ENCODE peak calls at places on chromosome 22, in nine cellular contexts. T is brain microvascular endothelial cell; D is left colon; H is amniotic stem cell; J is GM03348; P is stimulated activated CD8-positive, alpha-beta memory T cell treated with anti-CD3 and anti-CD28 coated beads, Interleukin-15, amount 100 ng/mL, for 1 hour; R is activated T-cell treated with anti-CD3 and anti-CD28 coated beads, Interleukin-2, amount 50 U/mL, for 24 hours; F is A673; Q is HEK293T. Z is an unnamed sample.

GRCh38 chr22:40345271-40345670 is 1.0 kb upstream of the ADSL start:
- DNase-seq in T (no peak), D (peak), H (no peak), J (no peak), P (no peak), R (peak), F (peak), Q (no peak), Z (no peak)

GRCh38 chr22:38292694-38293093 is 19.9 kb upstream of the TMEM184B start:
- DNase-seq in T (peak), D (no peak), H (no peak), J (no peak), P (no peak), R (no peak), F (no peak), Q (no peak), Z (no peak)

GRCh38 chr22:30304495-30305244 is 15.4 kb upstream of the CASTOR1 start:
- DNase-seq in T (no peak), D (peak), H (no peak), J (peak), P (no peak), R (no peak), F (no peak), Q (no peak), Z (no peak)

GRCh38 chr22:19986011-19986409 is 30.6 kb downstream of the ARVCF start:
- DNase-seq in T (no peak), D (no peak), H (no peak), J (no peak), P (no peak), R (no peak), F (no peak), Q (no peak), Z (no peak)

GRCh38 chr22:49095366-49095765 is 732.3 kb downstream of the BRD1 start:
- DNase-seq in T (no peak), D (no peak), H (no peak), J (no peak), P (no peak), R (no peak), F (no peak), Q (no peak), Z (no peak)

GRCh38 chr22:30265851-30266444 is 703 bp downstream of the OSM start:
- DNase-seq in T (no peak), D (peak), H (no peak), J (no peak), P (peak), R (peak), F (no peak), Q (no peak), Z (no peak)

GRCh38 chr22:43298062-43298801 is 44.9 kb downstream of the SCUBE1 start:
- DNase-seq in T (no peak), D (no peak), H (no peak), J (no peak), P (no peak), R (no peak), F (no peak), Q (no peak), Z (no peak)

GRCh38 chr22:45298934-45299505 is 10.7 kb upstream of the FAM118A start:
- DNase-seq in T (no peak), D (no peak), H (no peak), J (no peak), P (no peak), R (no peak), F (no peak), Q (no peak), Z (no peak)

GRCh38 chr22:39174498-39175120 is 22.1 kb upstream of the CBX7 start:
- DNase-seq in T (peak), D (peak), H (peak), J (peak), P (peak), R (peak), F (peak), Q (peak), Z (peak)

GRCh38 chr22:27718186-27719032 is 83.1 kb downstream of the MN1 start:
- DNase-seq in T (peak), D (peak), H (peak), J (peak), P (no peak), R (no peak), F (peak), Q (peak), Z (peak)

GRCh38 chr22:37623075-37624016 is 14.7 kb downstream of the GGA1 start:
- DNase-seq in T (no peak), D (peak), H (no peak), J (peak), P (peak), R (peak), F (peak), Q (peak), Z (peak)

GRCh38 chr22:28917747-28918543 is 34.6 kb downstream of the ZNRF3 start:
- DNase-seq in T (no peak), D (peak), H (no peak), J (no peak), P (no peak), R (no peak), F (peak), Q (no peak), Z (no peak)

GRCh38 chr22:40289991-40290459 is 56.3 kb upstream of the ADSL start:
- DNase-seq in T (peak), D (no peak), H (no peak), J (no peak), P (peak), R (peak), F (no peak), Q (no peak), Z (no peak)

GRCh38 chr22:37533995-37534394 is 14.8 kb upstream of the CARD10 start:
- DNase-seq in T (peak), D (no peak), H (no peak), J (peak), P (no peak), R (no peak), F (no peak), Q (no peak), Z (no peak)

GRCh38 chr22:33680632-33681031 is 239.6 kb downstream of the LARGE1 start:
- DNase-seq in T (no peak), D (no peak), H (no peak), J (no peak), P (no peak), R (no peak), F (no peak), Q (no peak), Z (no peak)

GRCh38 chr22:27642104-27642800 is 159.3 kb downstream of the MN1 start:
- DNase-seq in T (no peak), D (no peak), H (no peak), J (no peak), P (no peak), R (no peak), F (no peak), Q (no peak), Z (no peak)

GRCh38 chr22:17281026-17281809 is 62.0 kb upstream of the ADA2 start:
- DNase-seq in T (no peak), D (peak), H (no peak), J (no peak), P (no peak), R (no peak), F (no peak), Q (no peak), Z (no peak)

GRCh38 chr22:38309614-38310517 is 7.4 kb downstream of the CSNK1E start:
- DNase-seq in T (no peak), D (no peak), H (no peak), J (no peak), P (no peak), R (no peak), F (no peak), Q (no peak), Z (no peak)

GRCh38 chr22:28988455-28988854 is 73.2 kb downstream of the C22orf31 start:
- DNase-seq in T (no peak), D (no peak), H (no peak), J (no peak), P (no peak), R (no peak), F (no peak), Q (no peak), Z (no peak)

GRCh38 chr22:42863349-42863911 is 6.4 kb upstream of the ARFGAP3 start:
- DNase-seq in T (peak), D (no peak), H (no peak), J (peak), P (no peak), R (peak), F (peak), Q (no peak), Z (no peak)

GRCh38 chr22:25139062-25139461 is 60.6 kb upstream of the CRYBB3 start:
- DNase-seq in T (no peak), D (peak), H (no peak), J (no peak), P (no peak), R (no peak), F (peak), Q (no peak), Z (no peak)

GRCh38 chr22:32123657-32124056 is 35.4 kb downstream of the C22orf42 start:
- DNase-seq in T (no peak), D (no peak), H (no peak), J (no peak), P (no peak), R (no peak), F (no peak), Q (no peak), Z (no peak)

GRCh38 chr22:35311551-35311999 is 11.9 kb downstream of the TOM1 start:
- DNase-seq in T (no peak), D (no peak), H (no peak), J (no peak), P (no peak), R (no peak), F (no peak), Q (no peak), Z (no peak)

GRCh38 chr22:43948836-43949235 is 6.4 kb upstream of the SAMM50 start:
- DNase-seq in T (no peak), D (no peak), H (no peak), J (peak), P (no peak), R (no peak), F (no peak), Q (no peak), Z (no peak)

GRCh38 chr22:47432683-47433082 is 670.2 kb downstream of the TBC1D22A start:
- DNase-seq in T (no peak), D (no peak), H (no peak), J (no peak), P (no peak), R (no peak), F (no peak), Q (no peak), Z (no peak)

GRCh38 chr22:40325315-40325714 is 21.0 kb upstream of the ADSL start:
- DNase-seq in T (no peak), D (no peak), H (no peak), J (no peak), P (peak), R (peak), F (no peak), Q (no peak), Z (no peak)

GRCh38 chr22:29842740-29843139 is 4.7 kb upstream of the ASCC2 start:
- DNase-seq in T (peak), D (no peak), H (peak), J (peak), P (no peak), R (no peak), F (no peak), Q (no peak), Z (no peak)

GRCh38 chr22:30312053-30312452 is 14.7 kb downstream of the TBC1D10A start:
- DNase-seq in T (peak), D (no peak), H (peak), J (peak), P (no peak), R (no peak), F (no peak), Q (no peak), Z (no peak)

GRCh38 chr22:43945632-43946390 is 9.4 kb upstream of the SAMM50 start:
- DNase-seq in T (peak), D (peak), H (peak), J (peak), P (peak), R (peak), F (peak), Q (peak), Z (no peak)

GRCh38 chr22:18954333-18954732 is 18.2 kb upstream of the PRODH start:
- DNase-seq in T (peak), D (no peak), H (no peak), J (peak), P (peak), R (peak), F (peak), Q (peak), Z (no peak)

GRCh38 chr22:37726240-37726887 is 29.5 kb downstream of the TRIOBP start:
- DNase-seq in T (peak), D (no peak), H (no peak), J (peak), P (no peak), R (no peak), F (no peak), Q (no peak), Z (no peak)

GRCh38 chr22:50604623-50605348 is 4.2 kb downstream of the MAPK8IP2 start:
- DNase-seq in T (no peak), D (no peak), H (no peak), J (no peak), P (no peak), R (no peak), F (no peak), Q (no peak), Z (no peak)

GRCh38 chr22:27685515-27685914 is 116.0 kb downstream of the MN1 start:
- DNase-seq in T (no peak), D (no peak), H (no peak), J (no peak), P (no peak), R (no peak), F (no peak), Q (no peak), Z (no peak)